ENCODE peak calls at places on chromosome 21, in ten cellular contexts. I is CD8-positive, alpha-beta T cell; A is K562; M is cardiac fibroblast; T is foreskin keratinocyte; Q is fibroblast of lung; W is coronary artery; F is psoas muscle; G is AG09309; H is fibroblast of pulmonary artery. L is an unnamed sample.

GRCh38 chr21:9750341-9751086 is 770.9 kb upstream of the TPTE start:
- DNase-seq in I (no peak), A (no peak), M (no peak), T (no peak), Q (no peak), W (no peak), F (no peak), G (no peak), H (no peak), L (no peak)

GRCh38 chr21:15978158-15978805 is 248.5 kb downstream of the USP25 start:
- DNase-seq in I (no peak), A (no peak), M (peak; percentile 27), T (peak; percentile 70), Q (no peak), W (no peak), F (no peak), G (peak; percentile 37), H (peak; percentile 28), L (no peak)

GRCh38 chr21:24259241-24259640 is 1348.0 kb downstream of the MRPL39 start:
- DNase-seq in I (no peak), A (no peak), M (peak; percentile 7), T (peak; percentile 50), Q (peak; percentile 8), W (no peak), F (no peak), G (no peak), H (no peak), L (no peak)

GRCh38 chr21:25733859-25734653 is 648 bp downstream of the ATP5PF start:
- DNase-seq in I (no peak), A (peak; percentile 28), M (peak; percentile 50), T (peak; percentile 25), Q (peak; percentile 39), W (no peak), F (no peak), G (no peak), H (peak; percentile 31), L (no peak)

GRCh38 chr21:34706337-34706736 is 37.5 kb downstream of the CLIC6 start:
- DNase-seq in I (no peak), A (no peak), M (no peak), T (no peak), Q (no peak), W (no peak), F (no peak), G (no peak), H (no peak), L (no peak)

GRCh38 chr21:37829447-37829846 is 86.8 kb downstream of the KCNJ6 start:
- DNase-seq in I (no peak), A (no peak), M (peak; percentile 63), T (peak; percentile 54), Q (peak; percentile 66), W (no peak), F (no peak), G (peak; percentile 27), H (peak; percentile 17), L (no peak)

GRCh38 chr21:31182231-31183129 is 144.2 kb upstream of the KRTAP19-8 start:
- DNase-seq in I (peak; percentile 78), A (no peak), M (no peak), T (no peak), Q (no peak), W (no peak), F (no peak), G (no peak), H (no peak), L (no peak)

GRCh38 chr21:15199414-15199813 is 134.6 kb upstream of the NRIP1 start:
- DNase-seq in I (no peak), A (no peak), M (no peak), T (no peak), Q (no peak), W (no peak), F (no peak), G (no peak), H (no peak), L (no peak)

DNA sequence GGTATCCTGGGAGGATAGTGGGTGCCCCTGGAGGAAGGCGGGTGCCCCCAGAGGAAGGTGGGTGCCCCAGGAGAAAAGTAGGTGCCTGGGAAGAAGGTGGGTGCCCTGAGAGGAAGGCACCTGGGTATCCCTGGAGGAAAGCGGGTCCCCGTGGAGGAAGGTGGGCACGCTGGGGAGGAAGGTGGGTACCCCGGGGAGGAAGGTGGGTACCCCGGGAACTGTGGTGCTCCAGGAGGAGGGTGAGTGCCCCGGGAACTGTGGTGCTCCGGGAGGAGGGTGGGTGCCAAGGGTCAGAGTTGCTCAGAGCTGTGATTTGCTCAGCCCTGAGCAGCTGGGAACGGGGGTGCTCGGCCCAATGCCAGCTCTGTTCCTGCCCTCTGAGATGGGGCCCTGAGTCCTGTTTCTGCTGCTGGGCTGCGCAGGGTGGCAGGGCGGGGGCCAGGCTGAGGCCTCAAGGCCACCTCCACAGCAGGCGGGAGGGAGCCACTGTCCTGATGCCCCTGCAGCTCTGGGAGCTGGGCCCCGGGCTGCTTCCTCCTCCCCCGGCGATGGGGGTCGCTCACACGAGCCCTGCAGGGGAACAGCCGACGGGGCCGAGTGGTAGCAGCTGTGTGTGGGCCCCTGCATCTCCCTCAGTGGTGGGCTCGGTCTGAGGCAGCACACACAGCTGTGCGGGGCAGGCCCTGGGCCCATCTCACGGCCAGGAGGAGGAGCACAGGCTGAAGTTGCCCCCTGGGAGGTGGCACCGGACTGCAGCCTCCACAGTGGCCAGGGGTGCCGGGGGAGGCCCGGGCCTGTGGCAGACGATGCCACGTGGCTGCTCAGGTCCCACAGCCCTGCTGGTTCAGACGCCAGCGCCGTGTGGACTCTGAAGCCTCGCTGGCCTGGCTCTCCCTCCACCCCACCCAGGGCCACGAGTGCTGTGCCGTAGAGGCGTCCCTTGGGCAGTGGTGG is 57.4 kb downstream of the SLX9 start:
- DNase-seq in I (no peak), A (no peak), M (no peak), T (no peak), Q (no peak), W (no peak), F (peak; percentile 16), G (no peak), H (no peak), L (no peak)
- TF ChIP-seq CTCF in I (no peak), A (no peak), M (no peak), T (no peak), Q (no peak), W (no peak), F (no peak), G (no peak), H (no peak), L (no peak)

DNA sequence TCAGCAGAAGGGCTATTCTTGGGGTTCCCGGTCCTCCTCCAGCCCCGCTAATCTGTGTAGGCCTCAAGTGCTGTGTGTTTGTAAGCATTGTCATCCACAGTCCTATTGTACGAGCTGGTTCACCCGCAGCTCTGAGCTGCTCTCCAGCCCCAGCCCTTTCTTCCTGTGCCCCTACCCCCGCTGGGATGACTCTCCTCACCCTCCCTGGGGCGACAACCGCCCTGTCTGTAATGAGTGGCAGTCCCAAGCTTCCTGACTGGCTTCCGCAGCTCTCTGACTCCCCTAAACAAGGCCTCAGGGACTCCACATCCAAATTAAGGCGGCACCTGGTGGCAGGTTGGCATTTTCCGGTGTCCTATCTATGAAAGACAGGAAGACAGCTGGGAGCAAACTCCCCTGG is 45.8 kb downstream of the TFF3 start:
- DNase-seq in I (no peak), A (no peak), M (no peak), T (peak; percentile 9), Q (no peak), W (no peak), F (no peak), G (no peak), H (no peak), L (no peak)
- TF ChIP-seq CTCF in I (no peak), A (no peak), M (no peak), T (peak; percentile 30), Q (no peak), W (no peak), F (no peak), G (no peak), H (no peak), L (no peak)

GRCh38 chr21:39134288-39134810 is 48.9 kb downstream of the PSMG1 start:
- DNase-seq in I (no peak), A (no peak), M (no peak), T (no peak), Q (no peak), W (no peak), F (no peak), G (no peak), H (no peak), L (no peak)

GRCh38 chr21:39141502-39141901 is 41.7 kb downstream of the PSMG1 start:
- DNase-seq in I (no peak), A (no peak), M (peak; percentile 83), T (no peak), Q (peak; percentile 54), W (no peak), F (no peak), G (no peak), H (peak; percentile 49), L (no peak)

GRCh38 chr21:39136711-39137110 is 46.5 kb downstream of the PSMG1 start:
- DNase-seq in I (no peak), A (no peak), M (peak; percentile 42), T (peak; percentile 50), Q (no peak), W (no peak), F (no peak), G (no peak), H (no peak), L (no peak)

GRCh38 chr21:39132248-39132647 is 51.0 kb downstream of the PSMG1 start:
- DNase-seq in I (no peak), A (no peak), M (no peak), T (peak; percentile 48), Q (peak; percentile 28), W (no peak), F (no peak), G (no peak), H (no peak), L (no peak)

DNA sequence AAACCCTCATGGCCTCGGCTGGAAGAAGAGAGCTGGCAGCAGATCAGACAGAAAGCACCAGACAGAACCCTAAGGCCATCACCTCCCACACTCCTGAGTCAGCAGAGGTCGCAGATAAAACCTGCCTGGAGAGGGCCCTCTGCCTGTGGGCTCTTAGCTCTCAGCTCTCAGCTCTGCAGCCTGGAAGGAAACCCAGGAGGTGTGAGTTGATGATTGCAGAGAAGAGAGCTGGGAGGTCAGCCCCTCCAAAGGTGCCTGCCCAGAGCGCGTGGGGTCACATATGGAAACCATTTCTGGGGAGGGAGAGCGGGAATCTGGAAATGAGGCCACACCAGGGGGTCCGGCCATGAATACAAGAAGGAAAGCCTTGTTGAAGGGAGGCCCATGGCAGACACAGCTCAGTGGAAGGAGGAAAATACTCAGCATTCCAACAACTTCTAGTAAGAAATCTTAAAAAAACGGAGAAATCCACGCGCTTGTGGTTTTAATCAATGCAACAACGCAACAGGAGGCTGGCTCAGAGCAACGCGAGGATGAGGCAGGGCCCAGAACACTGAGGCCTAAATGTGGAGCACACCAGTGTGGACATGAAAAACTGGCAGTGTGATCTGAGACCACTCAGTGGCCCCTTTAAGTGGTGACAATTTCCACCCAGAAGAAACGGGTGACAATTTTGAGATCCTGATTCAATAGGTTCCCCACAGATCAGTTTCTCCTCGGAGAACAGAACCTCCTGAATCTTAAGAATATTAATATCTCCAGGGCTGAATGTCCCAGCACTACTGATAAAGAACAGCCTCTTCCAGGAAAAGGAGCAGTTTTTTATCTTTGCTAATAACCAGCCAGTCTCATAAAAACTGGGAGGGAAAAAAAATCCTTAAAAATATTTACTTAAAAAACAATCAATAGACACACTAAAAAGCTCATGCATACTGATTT is 45.7 kb downstream of the PSMG1 start:
- DNase-seq in I (no peak), A (peak; percentile 72), M (no peak), T (peak; percentile 35), Q (peak; percentile 24), W (no peak), F (no peak), G (peak; percentile 18), H (peak; percentile 54), L (no peak)
- TF ChIP-seq CTCF in I (no peak), A (peak; percentile 39), M (no peak), T (peak; percentile 32), Q (no peak), W (no peak), F (no peak), G (no peak), H (no peak), L (no peak)

GRCh38 chr21:44027607-44028286 is 15.6 kb downstream of the TRAPPC10 start:
- DNase-seq in I (no peak), A (no peak), M (no peak), T (no peak), Q (no peak), W (no peak), F (no peak), G (no peak), H (no peak), L (no peak)

GRCh38 chr21:44021064-44021463 is 9.0 kb downstream of the TRAPPC10 start:
- DNase-seq in I (no peak), A (no peak), M (no peak), T (no peak), Q (no peak), W (no peak), F (no peak), G (no peak), H (no peak), L (no peak)

GRCh38 chr21:44024257-44024656 is 12.1 kb downstream of the TRAPPC10 start:
- DNase-seq in I (no peak), A (no peak), M (no peak), T (no peak), Q (no peak), W (peak; percentile 24), F (no peak), G (no peak), H (no peak), L (no peak)

GRCh38 chr21:44028287-44028659 is 16.2 kb downstream of the TRAPPC10 start:
- DNase-seq in I (no peak), A (no peak), M (no peak), T (no peak), Q (no peak), W (no peak), F (no peak), G (no peak), H (no peak), L (no peak)

DNA sequence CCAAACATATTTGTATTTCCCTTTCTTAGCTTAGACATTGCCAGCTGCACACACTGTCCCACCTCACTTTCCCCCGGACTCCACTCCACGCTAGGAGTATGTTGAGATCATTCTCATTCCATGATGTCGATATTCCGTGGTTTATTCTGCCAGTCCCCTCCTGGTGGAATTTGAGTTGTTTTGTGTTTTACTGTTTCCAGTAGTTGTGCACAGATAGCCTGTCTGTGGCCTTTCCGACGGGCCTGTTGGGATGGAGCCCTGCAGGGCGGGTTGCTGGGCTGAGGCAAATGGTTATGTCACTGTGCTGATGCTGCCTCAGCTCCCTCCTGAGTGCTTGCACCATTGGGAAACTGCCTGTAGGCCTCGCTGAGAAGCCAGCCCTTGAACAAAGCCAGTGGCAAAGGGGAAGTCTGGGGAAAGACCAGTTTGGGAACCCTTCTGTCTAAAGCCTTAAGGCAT is 12.8 kb downstream of the TRAPPC10 start:
- DNase-seq in I (no peak), A (peak; percentile 60), M (peak; percentile 70), T (peak; percentile 40), Q (peak; percentile 66), W (peak; percentile 86), F (peak; percentile 63), G (peak; percentile 29), H (peak; percentile 79), L (no peak)
- TF ChIP-seq CTCF in I (no peak), A (no peak), M (peak; percentile 2), T (no peak), Q (no peak), W (no peak), F (no peak), G (no peak), H (peak; percentile 19), L (no peak)